ENCODE peak calls at places on chromosome 19, in four cellular contexts. B is Peyer's patch, I is adipocyte, Y is K562. R is an unnamed sample.

GRCh38 chr19:44748426-44749254 is at the start of gene BCL3:
- DNase-seq in B (peak; percentile 91), I (peak; percentile 84), Y (peak; percentile 69), R (no peak)

GRCh38 chr19:54572696-54573311 is 786 bp upstream of the LILRA2 start:
- DNase-seq in B (no peak), I (no peak), Y (peak; percentile 62), R (no peak)

GRCh38 chr19:7013678-7014077 is 7.6 kb downstream of the MBD3L2B start:
- DNase-seq in B (no peak), I (peak; percentile 5), Y (no peak), R (no peak)

GRCh38 chr19:2358548-2359173 is 1.4 kb upstream of the TMPRSS9 start:
- DNase-seq in B (peak; percentile 44), I (no peak), Y (no peak), R (no peak)

GRCh38 chr19:782195-783043 is 14.8 kb upstream of the PTBP1 start:
- DNase-seq in B (no peak), I (peak; percentile 81), Y (no peak), R (no peak)

GRCh38 chr19:58296086-58296485 is 9.1 kb upstream of the ERVK3-1 start:
- DNase-seq in B (peak; percentile 4), I (no peak), Y (no peak), R (no peak)

GRCh38 chr19:44806271-44806670 is 2.6 kb upstream of the BCAM start:
- DNase-seq in B (no peak), I (no peak), Y (no peak), R (no peak)

GRCh38 chr19:22545751-22546150 is 88.4 kb upstream of the ZNF492 start:
- DNase-seq in B (no peak), I (peak; percentile 12), Y (peak; percentile 61), R (peak; percentile 29)

GRCh38 chr19:47752440-47753211 is 7.3 kb downstream of the NOP53 start:
- DNase-seq in B (no peak), I (no peak), Y (no peak), R (no peak)

GRCh38 chr19:13195678-13196077 is 45.5 kb downstream of the IER2 start:
- DNase-seq in B (peak; percentile 84), I (no peak), Y (peak; percentile 72), R (peak; percentile 87)

GRCh38 chr19:18607222-18608101 is 863 bp upstream of the CRLF1 start:
- DNase-seq in B (no peak), I (peak; percentile 21), Y (no peak), R (no peak)

GRCh38 chr19:3374369-3375112 is 8.2 kb downstream of the NFIC start:
- DNase-seq in B (no peak), I (no peak), Y (peak; percentile 92), R (no peak)

GRCh38 chr19:9934132-9934950 is 2.0 kb downstream of the OLFM2 start:
- DNase-seq in B (peak; percentile 78), I (peak; percentile 96), Y (peak; percentile 86), R (peak; percentile 50)

GRCh38 chr19:44430956-44431355 is 17.3 kb downstream of the ZNF229 start:
- DNase-seq in B (no peak), I (no peak), Y (no peak), R (no peak)

GRCh38 chr19:15025237-15025636 is 24.0 kb upstream of the CASP14 start:
- DNase-seq in B (no peak), I (no peak), Y (peak; percentile 6), R (no peak)

GRCh38 chr19:41445575-41445974 is 2.6 kb downstream of the ERICH4 start:
- DNase-seq in B (no peak), I (no peak), Y (no peak), R (no peak)

GRCh38 chr19:1854542-1855039 is 6.3 kb upstream of the REXO1 start:
- DNase-seq in B (no peak), I (no peak), Y (peak; percentile 92), R (no peak)

GRCh38 chr19:57682226-57682766 is 519 bp downstream of the ZNF551 start:
- DNase-seq in B (no peak), I (no peak), Y (no peak), R (no peak)

GRCh38 chr19:45528744-45529453 is 21.6 kb downstream of the VASP start:
- DNase-seq in B (peak; percentile 79), I (no peak), Y (peak; percentile 73), R (peak; percentile 87)

GRCh38 chr19:45595814-45596213 is 6.2 kb downstream of the GPR4 start:
- DNase-seq in B (no peak), I (no peak), Y (no peak), R (no peak)

GRCh38 chr19:35869327-35870123 is 1.2 kb downstream of the APLP1 start:
- DNase-seq in B (peak; percentile 67), I (peak; percentile 78), Y (peak; percentile 97), R (peak; percentile 84)

GRCh38 chr19:49014870-49015255 is 2.0 kb downstream of the LHB start:
- DNase-seq in B (no peak), I (no peak), Y (no peak), R (no peak)

GRCh38 chr19:19744641-19745040 is 11.7 kb upstream of the ZNF14 start:
- DNase-seq in B (no peak), I (no peak), Y (no peak), R (no peak)

GRCh38 chr19:18496167-18496979 is 25.5 kb downstream of the ELL start:
- DNase-seq in B (peak; percentile 75), I (peak; percentile 38), Y (peak; percentile 64), R (no peak)

GRCh38 chr19:45205810-45206209 is 27.2 kb downstream of the BLOC1S3 start:
- DNase-seq in B (no peak), I (no peak), Y (peak; percentile 37), R (no peak)

GRCh38 chr19:18507021-18507726 is 14.7 kb downstream of the ELL start:
- DNase-seq in B (peak; percentile 71), I (no peak), Y (no peak), R (no peak)

GRCh38 chr19:6556480-6556879 is 25.7 kb downstream of the TNFSF9 start:
- DNase-seq in B (no peak), I (no peak), Y (no peak), R (no peak)

GRCh38 chr19:43562211-43562697 is 13.1 kb downstream of the XRCC1 start:
- DNase-seq in B (no peak), I (no peak), Y (no peak), R (no peak)

GRCh38 chr19:2529473-2529918 is 53.6 kb downstream of the GADD45B start:
- DNase-seq in B (peak; percentile 59), I (peak; percentile 70), Y (peak; percentile 46), R (no peak)

GRCh38 chr19:11164879-11165406 is 9.4 kb upstream of the SPC24 start:
- DNase-seq in B (no peak), I (peak; percentile 71), Y (no peak), R (no peak)

GRCh38 chr19:4493929-4494690 is 22.0 kb downstream of the HDGFL2 start:
- DNase-seq in B (no peak), I (no peak), Y (no peak), R (no peak)

GRCh38 chr19:4493104-4493928 is 21.2 kb downstream of the HDGFL2 start:
- DNase-seq in B (no peak), I (no peak), Y (no peak), R (no peak)

GRCh38 chr19:4494691-4495064 is 22.6 kb downstream of the HDGFL2 start:
- DNase-seq in B (no peak), I (no peak), Y (no peak), R (no peak)

GRCh38 chr19:4496304-4496703 is 22.0 kb downstream of the PLIN4 start:
- DNase-seq in B (no peak), I (no peak), Y (no peak), R (no peak)

DNA sequence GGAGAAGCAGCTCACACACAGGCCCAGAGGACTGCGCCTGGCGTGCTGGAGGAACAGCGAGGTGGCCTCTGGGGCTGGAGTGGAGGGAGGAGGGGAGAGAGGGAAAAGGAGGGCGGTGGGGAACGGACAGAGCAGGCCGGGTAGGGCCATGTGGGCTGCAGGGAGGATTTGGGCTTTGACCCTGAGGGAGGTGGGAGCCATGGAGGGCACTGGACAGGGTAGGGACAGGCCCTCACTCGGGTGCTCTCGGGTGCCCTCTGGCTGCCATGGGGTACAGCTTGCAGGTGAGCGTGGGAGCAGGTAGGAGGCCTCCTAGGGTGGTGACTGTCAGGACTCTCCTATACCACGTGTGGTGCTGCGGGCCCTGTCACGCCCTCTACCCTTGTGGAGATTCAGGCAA is 22.8 kb downstream of the PLIN4 start:
- DNase-seq in B (peak; percentile 65), I (no peak), Y (no peak), R (no peak)
- H3K36me3 ChIP-seq in B (peaks cover 73% of the 10 kb centered on the region), I (peaks cover 66% of the 10 kb centered on the region), Y (peaks cover 63% of the 10 kb centered on the region), R (peaks cover 53% of the 10 kb centered on the region)

DNA sequence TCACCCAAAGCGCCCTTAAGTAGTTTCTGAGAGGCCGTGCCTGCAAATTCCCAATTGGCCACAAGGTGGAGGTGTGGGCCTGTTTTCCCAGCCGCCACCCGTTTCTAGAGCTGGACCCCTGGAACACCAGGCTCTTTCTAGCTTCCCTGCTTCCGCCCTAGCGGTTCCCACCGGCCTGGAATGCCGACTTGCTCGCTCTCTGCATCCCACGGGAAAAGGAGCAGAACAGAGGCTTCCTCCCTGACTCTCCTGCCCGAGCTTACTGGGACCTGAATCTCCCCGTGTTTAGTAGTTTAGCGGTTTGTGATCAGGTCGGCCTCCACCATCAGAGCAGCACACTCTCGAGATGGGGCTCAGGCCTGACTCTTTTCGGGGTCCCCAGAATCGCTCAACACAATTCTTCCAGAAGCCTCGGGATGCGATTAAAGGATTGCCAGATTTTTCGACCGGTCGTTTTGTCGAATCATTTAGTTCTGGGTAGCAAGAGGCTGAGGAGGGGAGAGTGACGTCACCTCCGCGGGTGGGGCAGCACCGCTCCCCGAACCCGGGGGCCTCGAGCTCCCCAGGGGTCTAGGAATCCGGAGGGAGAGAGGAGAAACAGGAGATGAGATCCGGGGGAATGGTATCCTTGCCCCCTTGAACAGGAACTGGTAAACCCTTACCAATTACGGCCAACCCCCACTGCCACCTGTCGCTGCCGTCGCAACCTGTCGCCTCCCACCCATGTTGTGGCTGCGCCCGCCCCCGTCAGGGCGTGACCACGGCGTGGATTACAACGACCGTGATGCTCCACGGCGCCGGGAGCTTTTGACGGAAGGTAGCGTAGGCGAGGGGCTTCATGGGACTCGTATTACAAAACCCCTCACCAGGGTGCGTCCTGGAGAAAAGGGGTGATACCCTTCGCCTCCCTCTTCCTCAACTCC is 8.0 kb downstream of the NAPSA start:
- DNase-seq in B (peak; percentile 82), I (peak; percentile 84), Y (peak; percentile 93), R (no peak)
- H3K4me3 ChIP-seq in B (peak overlapping the region; percentile 47), I (peak overlapping the region; percentile 85), Y (peak overlapping the region; percentile 43), R (no peak overlapping the region)

DNA sequence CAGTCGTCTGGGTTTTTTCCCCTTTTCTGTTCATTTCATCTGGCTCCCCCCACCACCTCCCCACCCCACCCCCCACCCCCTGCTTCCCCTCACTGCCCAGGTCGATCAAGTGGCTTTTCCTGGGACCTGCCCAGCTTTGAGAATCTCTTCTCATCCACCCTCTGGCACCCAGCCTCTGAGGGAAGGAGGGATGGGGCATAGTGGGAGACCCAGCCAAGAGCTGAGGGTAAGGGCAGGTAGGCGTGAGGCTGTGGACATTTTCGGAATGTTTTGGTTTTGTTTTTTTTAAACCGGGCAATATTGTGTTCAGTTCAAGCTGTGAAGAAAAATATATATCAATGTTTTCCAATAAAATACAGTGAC is 9.3 kb downstream of the CALM3 start:
- DNase-seq in B (no peak), I (no peak), Y (no peak), R (no peak)
- H3K36me3 ChIP-seq in B (peaks cover 51% of the 10 kb centered on the region), I (peaks cover 47% of the 10 kb centered on the region), Y (peaks cover 53% of the 10 kb centered on the region), R (peaks cover 30% of the 10 kb centered on the region)

GRCh38 chr19:17405250-17406038 is at the start of gene BST2:
- DNase-seq in B (peak; percentile 63), I (no peak), Y (peak; percentile 90), R (no peak)

GRCh38 chr19:17402982-17403855 is 2.2 kb downstream of the BST2 start:
- DNase-seq in B (no peak), I (peak; percentile 35), Y (peak; percentile 67), R (no peak)

GRCh38 chr19:17406039-17406886 is 833 bp upstream of the BST2 start:
- DNase-seq in B (no peak), I (no peak), Y (peak; percentile 49), R (no peak)

GRCh38 chr19:17404015-17404414 is 1.4 kb downstream of the BST2 start:
- DNase-seq in B (no peak), I (no peak), Y (peak; percentile 75), R (no peak)

GRCh38 chr19:17404621-17405249 is 695 bp downstream of the BST2 start:
- DNase-seq in B (no peak), I (no peak), Y (peak; percentile 44), R (no peak)
- H3K4me3 ChIP-seq in B (peak overlapping the region; percentile 52), I (peak overlapping the region; percentile 71), Y (peak overlapping the region; percentile 53), R (peak overlapping the region; percentile 50)

R was measured in iPS DF 6.9.